ENCODE peak calls at places on chromosomes 11 and 22, in seven cellular contexts. W, H, T, B, A, K and E are unnamed samples.

GRCh38 chr22:23862103-23862502 is 4.4 kb downstream of the SLC2A11 start:
- DNase-seq in B (no peak), K (no peak), A (peak), W (no peak), H (peak), T (no peak), E (no peak)

GRCh38 chr11:63843042-63843441 is 4.1 kb downstream of the MARK2 start:
- DNase-seq in K (no peak), H (no peak), T (no peak), B (no peak), W (no peak), A (no peak), E (no peak)

GRCh38 chr11:104462346-104462745 is 298.4 kb upstream of the PDGFD start:
- DNase-seq in W (no peak), H (no peak), B (no peak), A (no peak), K (no peak), T (peak), E (no peak)

GRCh38 chr11:48011125-48012050 is 31.0 kb downstream of the PTPRJ start:
- DNase-seq in H (no peak), B (no peak), A (no peak), T (no peak), W (no peak), K (no peak), E (no peak)

GRCh38 chr11:83671295-83671694 is 385.1 kb upstream of the CCDC90B start:
- DNase-seq in K (no peak), H (no peak), A (no peak), W (no peak), T (no peak), B (no peak), E (no peak)

GRCh38 chr11:7677071-7677470 is 3.8 kb upstream of the CYB5R2 start:
- DNase-seq in H (peak), B (no peak), W (no peak), A (no peak), K (no peak), T (no peak), E (no peak)

GRCh38 chr11:118961591-118961990 is 5.5 kb downstream of the UPK2 start:
- DNase-seq in T (no peak), K (no peak), B (no peak), A (no peak), H (no peak), W (no peak), E (no peak)

GRCh38 chr22:19060356-19061009 is 61.7 kb downstream of the DGCR2 start:
- DNase-seq in A (no peak), K (no peak), W (no peak), T (no peak), H (peak), B (no peak), E (no peak)

GRCh38 chr22:48641906-48642475 is 1185.7 kb downstream of the BRD1 start:
- DNase-seq in B (no peak), K (no peak), W (no peak), H (no peak), T (no peak), A (no peak), E (no peak)

GRCh38 chr11:12207384-12208150 is 97.2 kb downstream of the MICAL2 start:
- DNase-seq in K (no peak), T (no peak), A (no peak), B (no peak), W (no peak), H (no peak), E (no peak)

GRCh38 chr11:44329472-44330230 is 19.7 kb upstream of the ALX4 start:
- DNase-seq in H (no peak), A (no peak), B (no peak), W (no peak), K (no peak), T (no peak), E (no peak)

GRCh38 chr11:61551630-61552029 is 29.2 kb downstream of the SYT7 start:
- DNase-seq in B (no peak), T (no peak), K (no peak), A (peak), W (no peak), H (peak), E (no peak)

DNA sequence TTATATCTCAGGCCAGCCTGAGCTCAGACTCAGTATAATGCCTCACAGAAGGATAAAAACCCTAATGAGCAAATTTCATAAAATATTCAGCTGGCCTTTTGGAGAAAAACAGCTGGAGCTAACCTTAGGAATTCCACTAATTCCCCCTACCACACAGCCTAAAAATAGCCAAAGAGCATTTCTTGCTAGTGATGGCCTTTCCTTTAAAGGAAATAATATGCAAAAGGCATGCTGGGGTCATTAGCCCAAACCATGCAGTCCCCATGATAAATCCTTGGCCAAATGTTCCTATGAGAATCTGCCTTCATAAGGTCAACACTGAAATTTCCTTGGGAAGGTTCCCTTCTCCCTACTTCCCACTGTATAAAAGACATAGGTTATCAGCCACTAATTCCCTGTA is 38.2 kb downstream of the SYTL2 start:
- DNase-seq in T (no peak), W (no peak), K (no peak), B (no peak), H (no peak), A (no peak), E (no peak)
- H3K27ac ChIP-seq in T (no peak), W (peak), K (peak), B (no peak), H (no peak), A (no peak), E (no peak)

GRCh38 chr11:35056391-35057093 is 82.4 kb upstream of the CD44 start:
- DNase-seq in A (no peak), T (no peak), K (no peak), B (no peak), H (no peak), W (no peak), E (no peak)
- H3K27ac ChIP-seq in A (no peak), T (no peak), K (peak), B (no peak), H (no peak), W (no peak), E (no peak)

DNA sequence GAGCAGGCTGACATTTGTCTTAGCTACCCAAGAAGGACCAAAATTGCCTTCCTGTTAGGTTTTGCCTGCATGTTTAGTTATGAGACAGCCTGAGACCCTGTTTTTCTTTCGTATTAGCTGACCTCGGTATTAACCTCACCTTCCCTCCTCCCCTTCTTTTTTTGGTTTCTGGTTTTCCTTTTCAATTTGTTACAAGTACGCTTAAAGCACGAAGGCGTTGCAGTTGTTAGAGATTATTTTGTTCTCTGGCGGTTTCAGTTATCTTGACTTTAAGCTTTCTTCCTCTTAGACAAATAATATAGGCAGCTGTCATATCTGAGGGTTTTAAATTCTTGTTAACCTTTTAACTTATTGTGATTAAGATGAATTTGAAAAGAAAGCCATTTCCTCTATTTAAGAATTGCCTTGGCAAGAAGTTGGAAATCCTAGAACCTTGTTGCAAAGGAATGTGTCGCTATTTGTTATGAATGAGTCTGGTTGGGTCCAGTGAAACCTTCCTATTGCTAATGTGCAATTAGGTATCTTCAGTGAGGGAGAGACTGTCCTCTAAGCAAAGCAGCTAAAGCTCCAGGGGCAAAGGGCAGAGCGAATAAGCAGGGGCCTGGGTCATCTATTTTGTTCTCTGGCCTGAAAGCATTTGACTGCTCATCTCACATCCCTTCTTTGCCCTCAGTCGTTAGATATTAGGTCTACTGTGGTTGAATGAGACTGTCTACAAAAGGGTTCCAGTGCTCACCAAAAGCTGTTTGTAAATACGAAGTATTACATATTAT is 45.8 kb downstream of the PACS1 start:
- DNase-seq in K (no peak), H (no peak), T (no peak), W (no peak), A (no peak), B (no peak), E (no peak)
- H3K27ac ChIP-seq in K (peak), H (peak), T (no peak), W (no peak), A (no peak), B (no peak), E (no peak)

DNA sequence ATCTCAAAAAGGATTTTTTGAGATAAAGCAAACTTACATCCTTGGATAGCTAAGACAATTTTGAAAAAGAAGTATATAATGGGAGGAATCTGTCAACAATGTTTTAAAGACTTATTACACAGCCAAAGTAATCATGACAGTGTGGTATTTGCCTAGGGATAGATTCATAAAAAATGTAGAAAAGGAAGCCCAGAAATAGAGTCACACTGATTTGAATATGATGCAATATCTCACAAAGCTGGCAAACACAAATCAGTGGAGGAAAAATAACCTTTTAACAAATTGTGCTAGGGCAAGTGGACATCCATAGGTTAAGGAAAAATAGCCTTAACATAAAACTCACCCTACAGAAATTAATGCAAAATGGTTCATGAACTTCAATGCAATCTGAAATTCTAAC is 6.0 kb downstream of the XKR3 start:
- DNase-seq in K (no peak), B (no peak), W (no peak), H (no peak), A (no peak), T (no peak), E (no peak)
- H3K27ac ChIP-seq in K (no peak), B (no peak), W (no peak), H (no peak), A (no peak), T (no peak), E (no peak)

DNA sequence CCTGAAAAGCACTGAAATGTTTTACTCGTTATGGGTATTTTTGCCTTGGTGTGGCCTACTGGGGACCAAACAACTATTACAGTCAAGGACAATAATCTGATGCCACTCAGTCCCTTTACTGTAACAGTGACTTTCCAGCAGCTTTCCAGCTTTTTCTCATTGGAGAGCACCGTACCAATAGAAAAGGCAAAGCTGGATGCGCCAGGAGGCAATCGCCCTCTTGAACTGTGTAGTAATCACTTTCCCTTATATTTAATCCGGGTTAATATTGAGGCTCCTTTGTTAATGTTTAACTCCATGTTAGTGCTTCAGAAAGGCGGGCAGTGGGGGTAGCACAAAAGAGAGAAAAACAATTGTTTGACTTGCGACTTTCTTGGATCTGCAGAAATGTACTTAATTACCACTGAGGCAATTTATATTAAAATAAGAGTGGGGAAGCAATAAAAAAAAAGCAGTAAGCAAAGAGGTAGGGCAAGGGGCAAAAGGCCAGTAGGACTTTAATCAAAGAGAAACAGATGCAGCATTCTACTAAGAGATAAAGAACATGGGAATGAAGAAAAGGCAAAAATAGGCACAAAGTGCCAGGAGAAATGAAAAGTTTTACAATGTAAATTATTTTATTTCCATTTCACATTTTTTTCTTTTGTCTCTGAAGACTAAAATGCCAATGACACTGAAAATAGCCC is 81.6 kb downstream of the LRRC4C start:
- DNase-seq in K (no peak), W (peak), B (no peak), H (no peak), A (no peak), T (no peak), E (no peak)
- H3K27ac ChIP-seq in K (no peak), W (peak), B (no peak), H (no peak), A (no peak), T (no peak), E (no peak)

GRCh38 chr22:30325724-30326703 is 727 bp downstream of the TBC1D10A start:
- DNase-seq in T (peak), A (no peak), B (no peak), H (no peak), W (peak), K (no peak), E (no peak)

GRCh38 chr22:30326704-30327362 is at the start of gene TBC1D10A:
- DNase-seq in B (peak), H (peak), T (peak), W (peak), K (peak), A (peak), E (peak)

GRCh38 chr22:30324008-30324730 is 2.6 kb downstream of the TBC1D10A start:
- DNase-seq in K (no peak), A (no peak), T (no peak), B (no peak), H (no peak), W (no peak), E (no peak)

GRCh38 chr22:30327864-30328345 is 1.2 kb upstream of the TBC1D10A start:
- DNase-seq in K (no peak), T (no peak), H (peak), B (no peak), W (no peak), A (peak), E (no peak)

GRCh38 chr22:30325065-30325720 is 1.5 kb downstream of the TBC1D10A start:
- DNase-seq in K (no peak), H (peak), W (no peak), B (no peak), T (peak), A (no peak), E (no peak)
- H3K27ac ChIP-seq in K (peak), H (no peak), W (no peak), B (no peak), T (no peak), A (peak), E (no peak)

GRCh38 chr22:30940655-30941362 is 27.8 kb downstream of the MORC2 start:
- DNase-seq in B (no peak), K (no peak), H (no peak), W (no peak), A (no peak), T (no peak), E (no peak)

GRCh38 chr22:30943368-30943767 is 25.2 kb downstream of the MORC2 start:
- DNase-seq in H (no peak), B (no peak), W (no peak), K (no peak), A (no peak), T (no peak), E (no peak)

GRCh38 chr22:30944986-30945385 is 23.6 kb downstream of the MORC2 start:
- DNase-seq in B (no peak), T (no peak), W (no peak), A (no peak), K (no peak), H (no peak), E (no peak)

GRCh38 chr22:30945653-30946052 is 22.9 kb downstream of the MORC2 start:
- DNase-seq in A (no peak), K (no peak), W (no peak), T (no peak), B (no peak), H (no peak), E (no peak)

DNA sequence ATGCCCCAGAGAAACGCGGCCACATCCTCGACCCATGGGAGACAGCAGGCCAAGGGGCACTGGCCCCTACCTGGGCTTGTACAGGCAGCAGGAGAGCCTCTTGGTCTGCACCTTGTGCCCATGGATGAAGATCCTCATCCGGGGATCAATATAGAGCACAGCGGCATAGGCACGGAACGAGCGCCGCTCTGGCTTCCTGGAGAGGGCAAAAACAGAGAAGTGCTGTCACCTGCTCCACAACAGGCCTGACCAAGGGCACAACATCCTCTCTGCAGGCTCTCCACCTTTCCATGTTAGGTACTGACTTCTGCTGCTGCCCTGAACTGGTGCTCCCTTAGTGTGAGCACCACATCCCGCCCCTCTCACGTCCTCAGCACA is 27.2 kb downstream of the MORC2 start:
- DNase-seq in K (no peak), H (no peak), W (no peak), A (no peak), T (no peak), B (no peak), E (no peak)
- H3K27ac ChIP-seq in K (no peak), H (no peak), W (no peak), A (no peak), T (no peak), B (no peak), E (no peak)

GRCh38 chr11:126956664-126957063 is 43.9 kb downstream of the KIRREL3 start:
- DNase-seq in H (no peak), W (no peak), T (no peak), K (no peak), A (no peak), B (no peak), E (no peak)
- H3K27ac ChIP-seq in H (no peak), W (no peak), T (no peak), K (no peak), A (no peak), B (no peak), E (no peak)

DNA sequence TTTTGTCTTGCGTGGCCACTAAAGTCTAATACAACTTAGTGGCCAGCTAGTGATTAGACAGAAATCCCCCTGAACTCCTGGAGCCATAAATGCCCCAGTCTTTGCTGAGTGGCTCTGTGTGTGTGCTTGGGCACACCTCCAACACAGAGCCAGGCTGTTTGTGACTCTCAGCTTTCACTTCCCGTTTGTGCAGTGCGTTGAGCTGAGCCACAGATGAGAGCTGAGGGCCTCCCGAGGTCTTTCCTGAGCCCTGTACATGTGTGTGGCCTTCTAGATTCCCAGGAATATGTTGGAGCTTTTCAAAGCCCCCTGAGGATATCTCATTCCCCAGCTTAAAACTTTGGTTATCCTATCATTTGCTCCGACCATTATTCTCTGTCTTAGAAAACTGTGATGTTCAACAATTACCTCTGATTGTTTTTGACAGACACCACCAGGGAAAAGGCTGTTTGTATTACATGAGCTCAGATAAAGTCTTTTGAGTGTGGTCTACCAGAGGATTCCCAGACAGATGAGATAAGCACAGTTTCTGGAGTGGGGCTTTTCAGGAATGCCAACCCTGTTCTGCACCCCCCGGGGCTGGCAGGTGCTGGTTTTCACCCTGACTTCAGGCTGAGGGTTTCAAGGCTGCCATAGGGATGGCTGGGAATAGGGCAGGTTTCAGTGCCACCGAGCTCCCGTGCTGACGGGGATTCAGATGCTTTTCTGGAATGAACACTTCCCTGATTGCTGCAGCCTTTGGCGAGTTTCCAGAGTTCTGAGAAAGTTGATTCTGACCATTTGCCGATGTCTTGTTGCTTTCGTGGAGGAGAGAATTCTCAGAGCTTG is 23.8 kb downstream of the IGHMBP2 start:
- DNase-seq in K (no peak), A (no peak), W (no peak), H (no peak), T (no peak), B (no peak), E (no peak)
- H3K27ac ChIP-seq in K (peak), A (no peak), W (no peak), H (no peak), T (no peak), B (no peak), E (no peak)

GRCh38 chr22:31616315-31616980 is 45.6 kb downstream of the PISD start:
- DNase-seq in T (no peak), A (no peak), W (no peak), H (no peak), B (no peak), K (no peak), E (no peak)

GRCh38 chr22:31619611-31620300 is 42.3 kb downstream of the PISD start:
- DNase-seq in B (no peak), A (no peak), H (no peak), W (no peak), T (no peak), K (no peak), E (no peak)

GRCh38 chr22:31618471-31619176 is 43.4 kb downstream of the PISD start:
- DNase-seq in A (no peak), H (no peak), W (no peak), K (no peak), B (no peak), T (no peak), E (no peak)

GRCh38 chr22:31615940-31616314 is 46.1 kb downstream of the PISD start:
- DNase-seq in W (no peak), H (no peak), K (no peak), T (no peak), B (no peak), A (no peak), E (no peak)

GRCh38 chr22:31618057-31618456 is 44.0 kb downstream of the PISD start:
- DNase-seq in H (no peak), W (no peak), B (no peak), K (no peak), T (no peak), A (no peak), E (no peak)
- H3K27ac ChIP-seq in H (no peak), W (no peak), B (no peak), K (no peak), T (no peak), A (peak), E (no peak)